ENCODE peak calls at places on chromosomes 16 and 17, in four cellular contexts. K is PC-3, U is GM23248, F is neuronal stem cell. C is an unnamed sample.

GRCh38 chr16:51577621-51578303 is 426.7 kb upstream of the SALL1 start:
- DNase-seq in K (no peak), U (peak), F (no peak), C (no peak)

GRCh38 chr17:32341141-32341856 is 674 bp downstream of the C17orf75 start:
- DNase-seq in K (peak), U (peak), F (no peak), C (no peak)

GRCh38 chr17:39553326-39553945 is 54.3 kb downstream of the NEUROD2 start:
- DNase-seq in K (peak), U (peak), F (no peak), C (no peak)

GRCh38 chr17:49518346-49519078 is 23.4 kb downstream of the NGFR start:
- DNase-seq in K (no peak), U (no peak), F (no peak), C (peak)

GRCh38 chr16:17359778-17360177 is 111.0 kb downstream of the XYLT1 start:
- DNase-seq in K (no peak), U (peak), F (no peak), C (peak)

GRCh38 chr17:81277421-81277820 is 17.7 kb downstream of the SLC38A10 start:
- DNase-seq in K (no peak), U (no peak), F (no peak), C (peak)

GRCh38 chr16:65121870-65122723 is at the start of gene CDH11:
- DNase-seq in K (peak), U (peak), F (peak), C (peak)

GRCh38 chr16:4272114-4272954 is 489 bp downstream of the TFAP4 start:
- DNase-seq in K (peak), U (peak), F (peak), C (peak)

GRCh38 chr17:66787914-66788313 is 47.0 kb upstream of the CACNG5 start:
- DNase-seq in K (no peak), U (no peak), F (no peak), C (no peak)

GRCh38 chr16:55842369-55843104 is 9.6 kb upstream of the CES1 start:
- DNase-seq in K (peak), U (peak), F (peak), C (peak)

GRCh38 chr16:1471569-1472194 is 3.1 kb downstream of the CLCN7 start:
- DNase-seq in K (no peak), U (no peak), F (no peak), C (no peak)

GRCh38 chr16:51532551-51532950 is 381.5 kb upstream of the SALL1 start:
- DNase-seq in K (no peak), U (no peak), F (no peak), C (no peak)

DNA sequence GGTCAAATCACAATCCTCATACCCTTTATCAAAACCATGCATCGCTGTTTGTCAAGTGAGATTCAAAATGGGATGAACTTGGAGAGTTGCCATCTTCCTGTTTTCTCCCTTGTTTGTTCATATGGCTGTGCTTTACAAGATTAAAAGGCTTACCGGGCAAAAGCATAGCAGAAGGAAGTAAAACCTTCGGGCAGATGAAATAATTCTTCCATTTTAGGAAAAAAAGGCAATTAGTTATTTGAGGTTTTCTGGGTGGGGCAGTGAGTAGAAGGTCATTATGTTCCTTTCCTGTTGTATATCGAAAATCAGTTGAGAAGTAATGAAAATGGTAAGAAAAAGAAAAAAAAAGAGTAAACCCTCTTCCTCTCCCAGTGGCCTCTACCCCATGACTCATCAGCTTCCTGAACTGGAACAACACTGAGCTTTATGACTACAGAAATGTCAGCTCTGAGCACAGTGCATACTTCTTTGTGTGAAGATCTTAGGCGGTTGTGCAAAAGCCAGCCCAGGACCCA is 369.2 kb downstream of the CDH13 start:
- DNase-seq in K (no peak), U (peak), F (no peak), C (peak)
- H2AFZ ChIP-seq in K (no peak), U (peak), F (no peak), C (peak)

GRCh38 chr17:44390250-44390649 is 801 bp upstream of the ITGA2B start:
- DNase-seq in K (no peak), U (no peak), F (no peak), C (no peak)
- H2AFZ ChIP-seq in K (no peak), U (no peak), F (no peak), C (no peak)

DNA sequence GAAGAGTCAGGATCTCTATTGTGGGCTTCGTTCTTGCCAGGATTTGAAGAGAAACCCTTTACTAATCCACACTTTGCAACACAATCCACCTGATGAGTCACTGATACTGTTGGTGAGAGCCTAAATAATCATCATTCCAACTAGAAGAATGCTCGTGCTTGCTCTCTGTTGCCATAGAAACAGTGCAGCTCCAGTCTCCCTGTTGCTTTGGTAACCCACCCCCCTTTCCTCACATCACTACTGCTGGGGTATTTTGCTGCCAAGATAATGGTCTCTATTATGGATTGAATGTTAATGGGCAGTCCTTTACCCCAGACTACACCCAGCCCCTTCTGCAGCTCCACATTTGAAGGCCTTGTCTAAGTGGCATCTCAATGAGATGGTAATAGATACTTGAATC is 190.4 kb downstream of the ABCC12 start:
- DNase-seq in K (no peak), U (no peak), F (peak), C (no peak)
- H2AFZ ChIP-seq in K (no peak), U (no peak), F (no peak), C (no peak)

DNA sequence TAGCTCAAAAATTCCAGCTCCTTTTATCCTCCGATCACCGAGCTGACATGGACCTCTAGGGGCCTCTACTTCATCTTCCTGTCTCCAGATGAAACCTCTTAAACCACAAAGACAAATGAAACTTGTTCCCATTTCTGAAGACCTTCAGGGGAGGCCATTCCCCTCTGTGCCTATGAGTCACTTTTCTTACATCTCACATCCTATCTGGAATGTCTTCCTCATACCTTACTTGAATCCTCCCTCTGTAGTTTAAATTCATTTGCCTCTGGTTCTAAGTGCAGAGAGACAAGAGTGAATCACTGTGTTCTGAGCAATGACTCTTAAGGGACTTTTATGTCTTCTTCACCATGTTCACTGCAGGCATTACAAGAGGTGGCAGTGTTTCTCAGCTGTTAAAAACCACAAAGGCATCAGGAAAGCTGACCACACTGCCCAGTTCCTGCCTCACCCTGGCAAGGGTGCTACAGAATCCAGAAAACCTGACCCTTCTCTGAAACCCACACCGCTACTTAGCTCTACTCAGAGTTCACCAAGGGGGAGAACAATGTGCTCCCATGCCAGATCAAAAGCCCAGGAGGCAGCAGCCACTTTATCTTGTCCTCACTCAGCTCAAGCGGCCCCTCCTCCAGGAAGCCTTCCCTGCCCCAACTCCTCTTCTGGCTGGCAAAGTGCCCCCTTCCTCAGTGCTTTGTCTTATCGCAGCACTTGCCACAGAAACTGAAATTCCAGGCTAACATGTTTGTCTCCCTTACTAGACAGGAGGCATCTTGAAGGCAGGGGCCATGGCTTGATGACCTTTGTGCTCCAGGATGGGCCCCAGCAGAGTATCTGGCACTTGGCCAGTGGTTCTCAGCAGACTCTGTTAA is 6.4 kb downstream of the CUEDC1 start:
- DNase-seq in K (peak), U (peak), F (no peak), C (peak)
- H2AFZ ChIP-seq in K (no peak), U (no peak), F (no peak), C (no peak)

GRCh38 chr17:7176870-7177209 is 2.3 kb downstream of the ASGR1 start:
- DNase-seq in K (no peak), U (peak), F (no peak), C (no peak)

GRCh38 chr17:7175363-7175733 is 3.8 kb downstream of the ASGR1 start:
- DNase-seq in K (no peak), U (no peak), F (no peak), C (no peak)

GRCh38 chr17:7177210-7177953 is 1.8 kb downstream of the ASGR1 start:
- DNase-seq in K (peak), U (peak), F (peak), C (peak)

GRCh38 chr17:7174603-7175362 is 4.4 kb downstream of the ASGR1 start:
- DNase-seq in K (no peak), U (no peak), F (no peak), C (peak)

GRCh38 chr17:7176107-7176851 is 2.9 kb downstream of the ASGR1 start:
- DNase-seq in K (no peak), U (no peak), F (no peak), C (no peak)
- H2AFZ ChIP-seq in K (no peak), U (no peak), F (peak), C (no peak)

GRCh38 chr17:9833922-9834321 is 8.2 kb downstream of the GLP2R start:
- DNase-seq in K (no peak), U (no peak), F (no peak), C (no peak)

GRCh38 chr17:9843152-9844010 is 17.7 kb downstream of the GLP2R start:
- DNase-seq in K (no peak), U (peak), F (no peak), C (no peak)

GRCh38 chr17:9842057-9842758 is 16.5 kb downstream of the GLP2R start:
- DNase-seq in K (peak), U (peak), F (no peak), C (peak)

GRCh38 chr17:9839433-9839832 is 13.7 kb downstream of the GLP2R start:
- DNase-seq in K (no peak), U (peak), F (no peak), C (no peak)

GRCh38 chr17:9837551-9838471 is 12.1 kb downstream of the GLP2R start:
- DNase-seq in K (peak), U (peak), F (no peak), C (no peak)
- H2AFZ ChIP-seq in K (peak), U (peak), F (no peak), C (no peak)

C was measured in osteoblast.